ENCODE peak calls at places on chromosome 13, in eight cellular contexts. One of them, this sample, is unnamed. For H3K27me3, the result is how much of the 10 kb centered on the place peaks cover.

GRCh38 chr13:40206241-40207109 is 460.0 kb downstream of the FOXO1 start:
- DNase-seq in thoracic aorta: no peak
- DNase-seq in kidney epithelial cell: peak
- DNase-seq in IMR-90: peak
- DNase-seq in endodermal cell: no peak
- DNase-seq in colonic mucosa: no peak
- DNase-seq in Peyer's patch: peak
- DNase-seq in tibial nerve: no peak
- DNase-seq in this sample: no peak

GRCh38 chr13:26062853-26063444 is 11.1 kb upstream of the SHISA2 start:
- DNase-seq in IMR-90: peak
- DNase-seq in Peyer's patch: no peak
- DNase-seq in kidney epithelial cell: no peak
- DNase-seq in colonic mucosa: peak
- DNase-seq in tibial nerve: no peak
- DNase-seq in thoracic aorta: no peak
- DNase-seq in endodermal cell: peak
- DNase-seq in this sample: no peak

GRCh38 chr13:50708461-50708860 is 135.0 kb downstream of the DLEU7 start:
- DNase-seq in thoracic aorta: no peak
- DNase-seq in IMR-90: no peak
- DNase-seq in tibial nerve: no peak
- DNase-seq in Peyer's patch: no peak
- DNase-seq in kidney epithelial cell: no peak
- DNase-seq in colonic mucosa: no peak
- DNase-seq in endodermal cell: no peak
- DNase-seq in this sample: no peak

GRCh38 chr13:42486711-42487198 is 87.2 kb upstream of the TNFSF11 start:
- DNase-seq in kidney epithelial cell: peak
- DNase-seq in Peyer's patch: no peak
- DNase-seq in thoracic aorta: no peak
- DNase-seq in endodermal cell: no peak
- DNase-seq in colonic mucosa: no peak
- DNase-seq in tibial nerve: no peak
- DNase-seq in IMR-90: peak
- DNase-seq in this sample: peak

GRCh38 chr13:78978381-78978998 is 319.5 kb upstream of the OBI1 start:
- DNase-seq in colonic mucosa: peak
- DNase-seq in endodermal cell: peak
- DNase-seq in kidney epithelial cell: peak
- DNase-seq in IMR-90: peak
- DNase-seq in tibial nerve: no peak
- DNase-seq in thoracic aorta: no peak
- DNase-seq in Peyer's patch: peak
- DNase-seq in this sample: peak

GRCh38 chr13:70088926-70089325 is 18.7 kb upstream of the ATXN8OS start:
- DNase-seq in kidney epithelial cell: no peak
- DNase-seq in tibial nerve: no peak
- DNase-seq in endodermal cell: no peak
- DNase-seq in IMR-90: no peak
- DNase-seq in colonic mucosa: no peak
- DNase-seq in Peyer's patch: no peak
- DNase-seq in thoracic aorta: no peak
- DNase-seq in this sample: no peak

GRCh38 chr13:24032252-24032651 is 128.3 kb upstream of the SPATA13 start:
- DNase-seq in IMR-90: peak
- DNase-seq in kidney epithelial cell: no peak
- DNase-seq in Peyer's patch: no peak
- DNase-seq in thoracic aorta: no peak
- DNase-seq in colonic mucosa: no peak
- DNase-seq in tibial nerve: no peak
- DNase-seq in endodermal cell: no peak
- DNase-seq in this sample: peak

GRCh38 chr13:50128406-50129048 is 113.3 kb downstream of the KCNRG start:
- DNase-seq in endodermal cell: peak
- DNase-seq in kidney epithelial cell: no peak
- DNase-seq in tibial nerve: no peak
- DNase-seq in colonic mucosa: no peak
- DNase-seq in thoracic aorta: no peak
- DNase-seq in Peyer's patch: no peak
- DNase-seq in IMR-90: no peak
- DNase-seq in this sample: no peak

GRCh38 chr13:28327761-28328607 is 166.9 kb downstream of the FLT1 start:
- DNase-seq in endodermal cell: no peak
- DNase-seq in tibial nerve: no peak
- DNase-seq in colonic mucosa: no peak
- DNase-seq in kidney epithelial cell: no peak
- DNase-seq in thoracic aorta: no peak
- DNase-seq in IMR-90: peak
- DNase-seq in Peyer's patch: no peak
- DNase-seq in this sample: no peak

GRCh38 chr13:79480954-79481684 is at the start of gene NDFIP2:
- DNase-seq in colonic mucosa: peak
- DNase-seq in thoracic aorta: peak
- DNase-seq in kidney epithelial cell: peak
- DNase-seq in Peyer's patch: peak
- DNase-seq in IMR-90: peak
- DNase-seq in tibial nerve: peak
- DNase-seq in endodermal cell: peak
- DNase-seq in this sample: no peak

DNA sequence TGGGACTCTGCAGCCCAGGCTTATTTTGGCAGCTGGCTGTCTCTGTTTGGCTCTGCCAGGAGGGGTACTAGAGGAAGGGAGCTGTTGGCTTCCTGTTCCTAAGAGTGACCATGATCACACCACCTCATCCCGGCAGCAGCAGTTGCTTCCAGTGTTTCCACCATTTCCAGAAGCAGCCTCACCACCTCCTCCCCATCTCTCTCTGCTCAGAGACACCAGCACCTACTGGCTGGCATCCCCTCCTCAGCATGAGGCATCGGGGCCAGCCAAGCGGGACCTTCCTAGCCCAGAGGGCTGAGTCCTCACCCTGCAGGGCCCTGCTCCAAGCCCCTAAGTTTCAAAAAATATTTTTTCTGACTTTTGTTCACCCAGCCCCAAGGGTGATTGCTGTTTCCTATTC is 59.0 kb downstream of the NUFIP1 start:
- DNase-seq in colonic mucosa: no peak
- DNase-seq in tibial nerve: no peak
- DNase-seq in thoracic aorta: no peak
- DNase-seq in endodermal cell: peak
- DNase-seq in IMR-90: no peak
- DNase-seq in Peyer's patch: no peak
- DNase-seq in kidney epithelial cell: no peak
- DNase-seq in this sample: no peak
- TF ChIP-seq CTCF in colonic mucosa: no peak
- TF ChIP-seq CTCF in tibial nerve: no peak
- TF ChIP-seq CTCF in thoracic aorta: no peak
- TF ChIP-seq CTCF in endodermal cell: no peak
- TF ChIP-seq CTCF in IMR-90: no peak
- TF ChIP-seq CTCF in Peyer's patch: no peak
- TF ChIP-seq CTCF in kidney epithelial cell: no peak
- TF ChIP-seq CTCF in this sample: no peak

DNA sequence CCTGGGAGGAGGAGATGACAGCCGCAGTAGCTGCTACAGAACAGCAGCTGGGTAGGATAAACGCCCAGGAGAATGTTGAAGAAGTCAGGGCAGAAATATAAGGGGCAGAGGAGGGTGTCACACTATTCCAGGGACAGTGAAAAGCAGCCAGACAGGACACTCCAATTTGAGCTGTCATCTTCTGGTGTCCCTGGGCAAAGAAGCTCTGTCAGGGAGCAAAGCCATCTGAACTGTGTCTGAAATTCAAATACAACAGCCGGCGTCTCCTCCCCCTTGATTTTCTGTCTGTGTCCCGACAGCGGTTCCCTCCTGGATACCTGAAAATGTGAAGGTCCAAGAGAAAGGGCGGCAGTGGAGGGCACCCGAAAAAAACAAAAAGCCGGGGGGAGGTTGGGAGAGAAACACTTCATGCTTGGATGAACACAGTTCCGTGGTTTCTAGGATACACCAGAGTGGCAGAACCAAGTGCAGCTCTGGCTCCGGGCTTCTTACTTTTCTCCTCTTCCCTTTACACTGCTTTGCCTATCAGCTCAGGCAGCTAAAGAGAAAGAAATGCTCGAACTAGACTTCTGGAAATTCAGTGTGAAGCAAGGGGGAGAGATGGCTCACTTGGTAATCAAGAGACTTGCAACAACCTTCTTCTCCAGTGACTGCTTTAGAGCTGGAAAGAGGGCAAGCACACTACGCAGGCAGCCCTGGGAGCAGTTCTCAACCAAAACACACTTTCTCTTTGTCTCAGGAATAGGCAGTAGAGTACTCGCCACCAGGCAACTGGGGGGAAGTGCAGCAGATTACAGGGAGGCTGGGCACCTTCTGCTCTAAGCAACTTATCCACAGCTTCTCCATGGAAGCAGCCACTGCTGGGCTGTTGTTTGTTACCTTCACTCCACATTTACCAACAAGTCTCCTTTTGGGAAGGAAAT is 465.6 kb downstream of the ITGBL1 start:
- DNase-seq in thoracic aorta: no peak
- DNase-seq in kidney epithelial cell: no peak
- DNase-seq in tibial nerve: no peak
- DNase-seq in colonic mucosa: no peak
- DNase-seq in Peyer's patch: no peak
- DNase-seq in endodermal cell: peak
- DNase-seq in IMR-90: no peak
- DNase-seq in this sample: no peak
- H3K27me3 ChIP-seq in thoracic aorta: under half
- H3K27me3 ChIP-seq in kidney epithelial cell: under half
- H3K27me3 ChIP-seq in tibial nerve: under half
- H3K27me3 ChIP-seq in colonic mucosa: under half
- H3K27me3 ChIP-seq in Peyer's patch: under half
- H3K27me3 ChIP-seq in endodermal cell: half or more
- H3K27me3 ChIP-seq in IMR-90: under half
- H3K27me3 ChIP-seq in this sample: under half

GRCh38 chr13:112442483-112443090 is 66.4 kb downstream of the SPACA7 start:
- DNase-seq in kidney epithelial cell: no peak
- DNase-seq in IMR-90: peak
- DNase-seq in endodermal cell: peak
- DNase-seq in colonic mucosa: peak
- DNase-seq in tibial nerve: no peak
- DNase-seq in thoracic aorta: no peak
- DNase-seq in Peyer's patch: no peak
- DNase-seq in this sample: no peak
- TF ChIP-seq CTCF in kidney epithelial cell: no peak
- TF ChIP-seq CTCF in IMR-90: no peak
- TF ChIP-seq CTCF in endodermal cell: no peak
- TF ChIP-seq CTCF in colonic mucosa: no peak
- TF ChIP-seq CTCF in tibial nerve: no peak
- TF ChIP-seq CTCF in thoracic aorta: no peak
- TF ChIP-seq CTCF in Peyer's patch: no peak
- TF ChIP-seq CTCF in this sample: no peak

GRCh38 chr13:112907916-112908315 is 61.1 kb upstream of the MCF2L start:
- DNase-seq in Peyer's patch: no peak
- DNase-seq in IMR-90: no peak
- DNase-seq in endodermal cell: no peak
- DNase-seq in kidney epithelial cell: no peak
- DNase-seq in colonic mucosa: no peak
- DNase-seq in thoracic aorta: no peak
- DNase-seq in tibial nerve: no peak
- DNase-seq in this sample: no peak
- H3K27me3 ChIP-seq in Peyer's patch: under half
- H3K27me3 ChIP-seq in IMR-90: half or more
- H3K27me3 ChIP-seq in endodermal cell: under half
- H3K27me3 ChIP-seq in kidney epithelial cell: under half
- H3K27me3 ChIP-seq in colonic mucosa: under half
- H3K27me3 ChIP-seq in thoracic aorta: under half
- H3K27me3 ChIP-seq in tibial nerve: under half
- H3K27me3 ChIP-seq in this sample: under half

GRCh38 chr13:60226507-60226906 is 62.8 kb upstream of the DIAPH3 start:
- DNase-seq in IMR-90: peak
- DNase-seq in kidney epithelial cell: no peak
- DNase-seq in colonic mucosa: no peak
- DNase-seq in endodermal cell: peak
- DNase-seq in Peyer's patch: no peak
- DNase-seq in tibial nerve: no peak
- DNase-seq in thoracic aorta: no peak
- DNase-seq in this sample: no peak
- TF ChIP-seq CTCF in IMR-90: peak
- TF ChIP-seq CTCF in kidney epithelial cell: peak
- TF ChIP-seq CTCF in colonic mucosa: no peak
- TF ChIP-seq CTCF in endodermal cell: peak
- TF ChIP-seq CTCF in Peyer's patch: peak
- TF ChIP-seq CTCF in tibial nerve: no peak
- TF ChIP-seq CTCF in thoracic aorta: no peak
- TF ChIP-seq CTCF in this sample: peak

DNA sequence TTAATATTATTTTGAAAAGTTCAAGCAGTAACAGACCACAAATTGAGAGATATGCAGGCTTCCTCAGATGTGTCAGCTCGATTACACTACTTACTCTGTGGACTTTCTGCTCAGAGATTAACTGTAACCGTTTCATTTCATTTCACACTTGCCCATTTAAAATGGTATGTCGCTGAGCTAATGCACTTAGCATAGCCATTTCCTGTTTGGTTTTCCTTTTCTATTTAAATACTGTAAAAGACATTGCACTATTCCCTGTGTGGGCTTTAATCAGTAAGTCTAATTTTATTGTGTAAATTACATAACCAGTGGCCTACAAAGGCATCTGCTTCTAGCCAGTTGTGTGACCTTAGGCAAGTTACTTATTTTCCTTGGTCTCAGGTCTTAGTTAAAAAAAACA is 237.6 kb downstream of the LACC1 start:
- DNase-seq in thoracic aorta: no peak
- DNase-seq in Peyer's patch: no peak
- DNase-seq in tibial nerve: no peak
- DNase-seq in endodermal cell: no peak
- DNase-seq in IMR-90: peak
- DNase-seq in kidney epithelial cell: no peak
- DNase-seq in colonic mucosa: no peak
- DNase-seq in this sample: peak
- H3K27me3 ChIP-seq in thoracic aorta: under half
- H3K27me3 ChIP-seq in Peyer's patch: under half
- H3K27me3 ChIP-seq in tibial nerve: under half
- H3K27me3 ChIP-seq in endodermal cell: under half
- H3K27me3 ChIP-seq in IMR-90: under half
- H3K27me3 ChIP-seq in kidney epithelial cell: under half
- H3K27me3 ChIP-seq in colonic mucosa: under half
- H3K27me3 ChIP-seq in this sample: under half

DNA sequence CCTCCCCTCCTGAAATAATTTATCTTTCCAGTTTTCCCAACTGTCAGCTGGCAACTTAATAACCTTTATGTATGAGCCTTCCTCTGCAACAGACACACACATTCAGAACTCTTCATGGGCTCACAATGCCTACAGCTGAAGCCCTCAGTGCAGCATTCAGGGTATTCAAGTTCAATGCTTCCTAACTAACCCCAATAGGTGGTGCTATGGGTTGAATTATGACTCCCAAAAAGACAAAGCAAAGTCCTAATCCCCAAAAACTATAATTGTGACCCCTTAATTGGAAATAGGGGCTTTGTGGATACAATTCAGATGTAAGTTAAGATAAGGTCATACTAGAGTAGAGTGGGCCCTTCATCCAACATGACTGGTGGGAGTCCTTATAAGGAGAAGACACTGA is 202.2 kb downstream of the SUCLA2 start:
- DNase-seq in Peyer's patch: no peak
- DNase-seq in thoracic aorta: no peak
- DNase-seq in endodermal cell: no peak
- DNase-seq in colonic mucosa: no peak
- DNase-seq in kidney epithelial cell: no peak
- DNase-seq in IMR-90: peak
- DNase-seq in tibial nerve: no peak
- DNase-seq in this sample: no peak
- TF ChIP-seq CTCF in Peyer's patch: no peak
- TF ChIP-seq CTCF in thoracic aorta: no peak
- TF ChIP-seq CTCF in endodermal cell: peak
- TF ChIP-seq CTCF in colonic mucosa: no peak
- TF ChIP-seq CTCF in kidney epithelial cell: peak
- TF ChIP-seq CTCF in IMR-90: peak
- TF ChIP-seq CTCF in tibial nerve: no peak
- TF ChIP-seq CTCF in this sample: peak

GRCh38 chr13:108305655-108306054 is 36.1 kb downstream of the TNFSF13B start:
- DNase-seq in thoracic aorta: no peak
- DNase-seq in endodermal cell: no peak
- DNase-seq in kidney epithelial cell: no peak
- DNase-seq in colonic mucosa: no peak
- DNase-seq in Peyer's patch: no peak
- DNase-seq in IMR-90: no peak
- DNase-seq in tibial nerve: no peak
- DNase-seq in this sample: no peak
- H3K27me3 ChIP-seq in thoracic aorta: under half
- H3K27me3 ChIP-seq in endodermal cell: under half
- H3K27me3 ChIP-seq in kidney epithelial cell: under half
- H3K27me3 ChIP-seq in colonic mucosa: under half
- H3K27me3 ChIP-seq in Peyer's patch: under half
- H3K27me3 ChIP-seq in IMR-90: under half
- H3K27me3 ChIP-seq in tibial nerve: under half
- H3K27me3 ChIP-seq in this sample: under half

This sample was measured in BJ.